ENCODE peak calls at places on chromosomes 5 and 9, in five cellular contexts. M is heart right ventricle, D is cardiac muscle cell, O is HL-60, L is A673. A is an unnamed sample.

GRCh38 chr5:145551714-145552113 is 283.4 kb downstream of the PRELID2 start:
- DNase-seq in O (no peak), D (no peak), M (no peak), L (no peak), A (no peak)

GRCh38 chr5:94707359-94707758 is 88.9 kb downstream of the SLF1 start:
- DNase-seq in D (no peak), O (no peak), L (no peak), M (no peak), A (no peak)

GRCh38 chr9:133580416-133580738 is 28.8 kb downstream of the FAM163B start:
- DNase-seq in D (no peak), O (no peak), M (no peak), L (no peak), A (no peak)

GRCh38 chr9:128275198-128276007 is at the start of gene GOLGA2:
- DNase-seq in D (peak; percentile 66), O (peak; percentile 37), M (peak; percentile 50), L (peak; percentile 49), A (peak; percentile 58)

GRCh38 chr9:133956520-133957076 is 35.5 kb downstream of the VAV2 start:
- DNase-seq in O (no peak), L (no peak), D (no peak), M (no peak), A (peak; percentile 55)

GRCh38 chr5:133474851-133475590 is 137.3 kb downstream of the FSTL4 start:
- DNase-seq in L (no peak), M (no peak), O (no peak), D (no peak), A (no peak)

GRCh38 chr5:123154857-123155467 is 65.9 kb downstream of the PRDM6 start:
- DNase-seq in L (no peak), O (no peak), D (no peak), M (no peak), A (no peak)

GRCh38 chr5:68918306-68918705 is 175.5 kb upstream of the SLC30A5 start:
- DNase-seq in L (no peak), M (no peak), O (no peak), D (no peak), A (no peak)

GRCh38 chr9:33426843-33427293 is 20.5 kb downstream of the AQP3 start:
- DNase-seq in L (no peak), M (no peak), D (no peak), O (no peak), A (no peak)

GRCh38 chr5:75051217-75051751 is 1.1 kb downstream of the GCNT4 start:
- DNase-seq in O (no peak), M (no peak), D (no peak), L (no peak), A (no peak)

DNA sequence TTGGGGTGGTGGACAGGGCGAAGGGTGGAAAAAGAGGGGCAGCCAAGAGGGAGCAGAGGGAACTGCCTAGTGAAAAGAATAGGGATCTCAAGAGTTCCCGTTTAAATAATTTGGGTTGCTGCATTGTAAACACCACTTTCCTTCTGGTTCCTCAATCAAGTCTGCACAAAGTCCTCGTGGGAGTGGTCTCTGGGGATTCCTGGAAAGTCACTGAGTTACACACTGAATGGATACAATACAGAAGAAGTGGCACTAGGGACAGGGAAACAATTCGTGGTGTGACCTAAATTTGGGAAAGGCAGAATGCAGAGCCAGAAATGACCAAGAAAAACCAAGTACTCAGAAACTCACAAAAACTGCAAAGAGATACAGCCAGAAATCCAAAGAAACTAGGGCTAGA is 161.7 kb downstream of the CDK5RAP2 start:
- DNase-seq in D (no peak), L (no peak), M (no peak), O (no peak), A (no peak)
- H3K4me3 ChIP-seq in D (no peak overlapping the region), L (no peak overlapping the region), M (no peak overlapping the region), O (no peak overlapping the region), A (no peak overlapping the region)

DNA sequence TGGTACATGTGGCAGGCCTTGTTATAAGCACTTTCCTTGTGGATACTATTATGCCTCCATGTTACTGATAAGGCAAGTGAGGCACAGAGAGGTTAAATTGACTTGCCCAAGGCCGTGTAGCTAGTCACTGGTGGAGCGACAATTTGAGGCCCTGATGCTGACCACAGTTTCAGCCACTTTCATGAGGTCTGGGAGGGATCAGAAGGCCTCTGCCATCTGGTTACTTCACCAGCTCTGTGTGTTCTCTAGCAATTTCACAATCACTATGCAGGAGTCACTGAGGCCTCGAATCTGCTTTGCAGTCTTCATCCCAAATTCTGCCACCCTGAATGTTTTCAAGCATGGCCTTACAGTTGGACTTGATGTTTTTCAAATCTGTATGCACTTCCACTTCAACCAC is 9.1 kb downstream of the LRRC70 start:
- DNase-seq in D (no peak), O (peak; percentile 28), M (no peak), L (no peak), A (no peak)
- H3K27ac ChIP-seq in D (no peak overlapping the region), O (no peak overlapping the region), M (no peak overlapping the region), L (no peak overlapping the region), A (no peak overlapping the region)

GRCh38 chr5:61289669-61290363 is 42.2 kb upstream of the ZSWIM6 start:
- DNase-seq in L (no peak), O (no peak), D (no peak), M (no peak), A (no peak)

GRCh38 chr5:61292130-61292672 is 39.9 kb upstream of the ZSWIM6 start:
- DNase-seq in L (no peak), M (no peak), D (no peak), O (no peak), A (no peak)

GRCh38 chr5:61286446-61287132 is 45.5 kb upstream of the ZSWIM6 start:
- DNase-seq in O (no peak), L (no peak), D (no peak), M (no peak), A (no peak)

GRCh38 chr5:61290815-61291214 is 41.2 kb upstream of the ZSWIM6 start:
- DNase-seq in D (no peak), M (no peak), L (no peak), O (no peak), A (no peak)

DNA sequence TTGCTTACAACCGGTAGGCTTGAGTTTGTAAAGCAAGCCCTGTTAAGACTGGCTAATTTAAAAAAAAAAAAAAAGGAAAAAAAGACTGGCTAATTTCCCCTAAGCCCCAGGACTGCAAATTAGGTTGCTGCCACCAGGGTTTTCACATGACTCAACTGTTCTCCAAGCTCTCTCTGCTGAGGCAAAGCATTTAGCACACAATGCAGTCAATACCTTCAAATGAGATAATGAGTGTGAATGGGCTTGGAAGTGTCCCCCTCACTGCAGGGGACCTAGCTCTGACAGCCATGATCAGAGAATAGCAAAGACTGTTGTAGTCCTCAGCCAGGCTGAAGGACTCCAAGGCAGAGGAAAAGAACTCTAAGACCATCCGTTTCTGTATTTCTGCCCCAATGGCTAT is 42.8 kb upstream of the ZSWIM6 start:
- DNase-seq in O (no peak), M (no peak), L (peak; percentile 72), D (no peak), A (no peak)
- H3K4me3 ChIP-seq in O (no peak overlapping the region), M (no peak overlapping the region), L (no peak overlapping the region), D (no peak overlapping the region), A (no peak overlapping the region)

GRCh38 chr9:13586726-13587392 is 307.4 kb upstream of the MPDZ start:
- DNase-seq in D (peak; percentile 13), O (no peak), L (no peak), M (peak; percentile 17), A (no peak)

GRCh38 chr9:13589044-13589737 is 309.7 kb upstream of the MPDZ start:
- DNase-seq in D (no peak), O (no peak), L (no peak), M (no peak), A (no peak)

GRCh38 chr9:13588151-13589043 is 308.9 kb upstream of the MPDZ start:
- DNase-seq in O (no peak), M (peak; percentile 48), D (no peak), L (no peak), A (no peak)

DNA sequence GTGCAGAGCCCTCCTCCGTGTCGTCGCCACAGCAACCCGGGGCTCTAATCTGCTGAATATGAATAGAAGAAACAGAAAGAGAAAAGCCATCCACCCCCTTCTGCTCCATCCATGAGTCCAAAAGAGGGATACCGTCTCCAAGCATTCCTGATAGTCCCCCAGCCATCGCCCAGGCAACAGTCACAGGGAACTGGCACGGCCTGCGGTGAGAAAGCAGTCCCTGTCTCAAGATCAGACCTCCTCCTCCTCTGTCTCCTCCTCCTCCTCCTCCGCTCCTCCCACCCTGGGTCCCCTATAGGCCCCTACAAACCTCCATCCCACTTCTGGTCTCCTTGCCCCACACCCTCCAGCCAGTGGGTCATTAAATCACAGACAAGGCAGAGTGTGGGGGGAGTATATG is 308.1 kb upstream of the MPDZ start:
- DNase-seq in O (no peak), M (no peak), L (no peak), D (no peak), A (no peak)
- H3K27ac ChIP-seq in O (no peak overlapping the region), M (peak overlapping the region; percentile 63), L (no peak overlapping the region), D (no peak overlapping the region), A (no peak overlapping the region)

DNA sequence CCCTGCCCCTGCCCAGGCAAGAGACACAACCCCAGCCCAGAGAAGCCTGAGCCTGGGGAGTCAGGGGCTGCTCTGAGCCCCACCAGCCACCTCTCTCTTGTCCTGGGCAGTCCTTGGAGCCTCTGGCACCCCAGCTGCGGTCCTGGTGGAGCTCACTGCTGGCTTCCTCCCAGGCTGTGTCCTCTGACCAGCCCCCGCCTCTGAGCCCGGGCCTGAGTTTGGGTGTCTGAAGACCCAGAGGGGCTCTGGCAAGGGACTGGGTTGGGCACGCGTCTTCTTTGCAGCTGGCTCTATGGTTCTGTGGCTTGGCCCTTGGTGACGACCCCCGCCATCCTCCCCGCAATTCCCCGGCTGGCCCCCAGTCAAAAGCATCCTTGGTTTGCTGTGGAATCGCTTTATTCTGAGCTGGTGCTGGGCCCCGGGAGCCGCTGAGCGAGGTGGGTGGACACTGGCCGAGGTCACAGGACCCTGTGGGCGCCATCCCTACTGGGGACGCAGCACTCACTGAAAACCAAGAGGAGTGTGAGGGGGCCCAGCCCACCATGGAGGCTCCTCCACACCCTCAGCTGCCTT is 985 bp upstream of the LCN10 start:
- DNase-seq in D (no peak), M (no peak), L (no peak), O (no peak), A (no peak)
- H3K4me3 ChIP-seq in D (no peak overlapping the region), M (no peak overlapping the region), L (no peak overlapping the region), O (no peak overlapping the region), A (no peak overlapping the region)

GRCh38 chr9:90095682-90096081 is 490.9 kb downstream of the GADD45G start:
- DNase-seq in M (no peak), O (no peak), L (no peak), D (peak; percentile 77), A (no peak)
- H3K27ac ChIP-seq in M (no peak overlapping the region), O (no peak overlapping the region), L (no peak overlapping the region), D (peak overlapping the region; percentile 37), A (no peak overlapping the region)

DNA sequence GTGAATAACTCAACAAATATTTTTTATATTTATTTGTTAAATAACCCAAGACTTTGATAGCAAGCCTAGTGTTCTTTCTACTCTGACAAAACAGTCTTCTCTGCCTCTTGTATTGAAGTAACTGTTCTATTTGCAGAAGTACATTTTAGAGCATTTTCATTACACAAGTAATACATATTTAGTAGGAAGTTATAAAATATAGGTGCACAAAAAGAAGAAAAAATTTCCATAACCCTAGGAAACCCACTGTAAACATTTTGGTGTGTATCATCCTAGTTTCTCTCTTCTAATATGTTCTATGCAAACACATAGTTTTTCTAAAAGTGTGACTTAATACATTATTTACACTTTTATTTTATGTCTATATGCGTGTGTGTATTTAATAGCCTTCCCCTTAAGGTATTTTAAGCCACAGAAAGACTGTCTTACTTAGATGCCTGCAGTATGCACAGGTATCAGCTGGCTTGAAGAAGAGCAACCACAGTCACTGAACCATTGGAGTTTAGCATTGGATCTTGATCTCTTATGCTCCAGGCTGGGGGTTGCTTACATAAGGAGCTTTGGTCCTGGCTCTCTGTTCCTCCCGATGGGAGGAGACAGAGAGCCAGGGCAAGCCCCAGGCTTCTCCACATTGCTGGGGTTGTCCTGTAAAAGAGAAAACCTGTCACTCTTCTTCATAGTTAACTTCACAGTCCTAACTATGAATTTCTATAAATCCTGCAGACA is 3.8 kb downstream of the SELENOP start:
- DNase-seq in D (no peak), O (no peak), M (no peak), L (no peak), A (no peak)
- H3K4me3 ChIP-seq in D (no peak overlapping the region), O (no peak overlapping the region), M (peak overlapping the region; percentile 1), L (no peak overlapping the region), A (peak overlapping the region; percentile 61)

A was measured in lower lobe of right lung.